ENCODE peak calls at places on chromosomes 2 and 18, in four cellular contexts. K is GM12878, H is Panc1, J is gastrocnemius medialis. F is an unnamed sample.

GRCh38 chr2:60311524-60311923 is 241.9 kb downstream of the BCL11A start:
- ATAC-seq in J (no peak), H (no peak), K (peak; percentile 75), F (no peak)

GRCh38 chr2:88469202-88470114 is 17.0 kb upstream of the FOXI3 start:
- ATAC-seq in J (no peak), K (no peak), H (peak; percentile 58), F (no peak)

GRCh38 chr2:177902395-177903160 is 170.0 kb downstream of the PDE11A start:
- ATAC-seq in H (no peak), K (no peak), J (no peak), F (no peak)

GRCh38 chr2:99488587-99488998 is 1.2 kb downstream of the REV1 start:
- ATAC-seq in K (peak; percentile 11), H (no peak), J (no peak), F (peak; percentile 13)

GRCh38 chr18:69259282-69259681 is 141.4 kb upstream of the DOK6 start:
- ATAC-seq in K (no peak), J (no peak), H (no peak), F (no peak)

GRCh38 chr2:11411768-11412448 is 54.1 kb downstream of the E2F6 start:
- ATAC-seq in J (peak; percentile 60), H (peak; percentile 84), K (peak; percentile 46), F (peak; percentile 87)

GRCh38 chr18:63191413-63191812 is 128.2 kb downstream of the BCL2 start:
- ATAC-seq in H (no peak), K (peak; percentile 17), J (no peak), F (no peak)

GRCh38 chr18:13762690-13763439 is 36.4 kb downstream of the RNMT start:
- ATAC-seq in J (no peak), K (no peak), H (no peak), F (no peak)

GRCh38 chr2:207504513-207505171 is 25.1 kb upstream of the CREB1 start:
- ATAC-seq in H (peak; percentile 69), J (no peak), K (peak; percentile 4), F (peak; percentile 82)

GRCh38 chr2:168757223-168757622 is 45.2 kb upstream of the NOSTRIN start:
- ATAC-seq in K (no peak), H (no peak), J (no peak), F (no peak)

GRCh38 chr2:183123959-183124221 is 353 bp upstream of the NUP35 start:
- ATAC-seq in K (peak; percentile 43), J (peak; percentile 68), H (peak; percentile 28), F (peak; percentile 38)

GRCh38 chr2:19818039-19818438 is 83.7 kb downstream of the TTC32 start:
- ATAC-seq in J (no peak), H (no peak), K (no peak), F (no peak)

GRCh38 chr2:44730583-44730982 is 210.9 kb upstream of the SIX3 start:
- ATAC-seq in K (no peak), J (no peak), H (peak; percentile 45), F (no peak)

GRCh38 chr2:137096693-137097092 is 331.3 kb downstream of the THSD7B start:
- ATAC-seq in J (no peak), H (no peak), K (peak; percentile 61), F (no peak)

F was measured in SK-N-SH treated with all-trans-retinoic acid at 6 μM for 48 hours.